ENCODE peak calls at places on chromosomes 5 and 9, in ten cellular contexts. O, L, W, S, T, F, K, Z, J and C are unnamed samples.

GRCh38 chr9:135706288-135706687 is 4.3 kb downstream of the KCNT1 start:
- DNase-seq in O (no peak), L (no peak), W (no peak), S (no peak), T (no peak), F (no peak), K (no peak), Z (no peak), J (no peak), C (no peak)

GRCh38 chr5:175282611-175283225 is 161.3 kb downstream of the DRD1 start:
- DNase-seq in O (no peak), L (no peak), W (no peak), S (peak; percentile 16), T (no peak), F (no peak), K (no peak), Z (no peak), J (no peak), C (no peak)

GRCh38 chr5:104702212-104702611 is 1139.6 kb upstream of the NUDT12 start:
- DNase-seq in O (no peak), L (peak; percentile 9), W (no peak), S (no peak), T (no peak), F (no peak), K (no peak), Z (no peak), J (no peak), C (no peak)

GRCh38 chr5:125526940-125527339 is 780.5 kb upstream of the ZNF608 start:
- DNase-seq in O (no peak), L (no peak), W (no peak), S (peak; percentile 54), T (no peak), F (peak; percentile 18), K (no peak), Z (no peak), J (no peak), C (peak; percentile 13)

GRCh38 chr5:32522429-32523143 is 62.8 kb upstream of the SUB1 start:
- DNase-seq in O (no peak), L (peak; percentile 70), W (peak; percentile 96), S (peak; percentile 72), T (peak; percentile 45), F (no peak), K (no peak), Z (no peak), J (peak; percentile 31), C (no peak)

GRCh38 chr5:124996764-124997077 is 250.3 kb upstream of the ZNF608 start:
- DNase-seq in O (no peak), L (peak; percentile 55), W (no peak), S (peak; percentile 17), T (no peak), F (no peak), K (peak; percentile 85), Z (no peak), J (no peak), C (peak; percentile 67)

GRCh38 chr9:69149321-69149807 is 24.7 kb upstream of the TJP2 start:
- DNase-seq in O (peak; percentile 28), L (peak; percentile 79), W (no peak), S (peak; percentile 83), T (peak; percentile 87), F (no peak), K (peak; percentile 30), Z (no peak), J (no peak), C (peak; percentile 81)

GRCh38 chr5:16573401-16573800 is 43.4 kb downstream of the RETREG1 start:
- DNase-seq in O (no peak), L (no peak), W (no peak), S (no peak), T (no peak), F (no peak), K (no peak), Z (no peak), J (no peak), C (no peak)

GRCh38 chr9:126523621-126524111 is 90.1 kb upstream of the LMX1B start:
- DNase-seq in O (no peak), L (no peak), W (peak; percentile 30), S (no peak), T (no peak), F (no peak), K (no peak), Z (peak; percentile 34), J (peak; percentile 48), C (no peak)

GRCh38 chr9:37262410-37262809 is 142.0 kb downstream of the ZCCHC7 start:
- DNase-seq in O (no peak), L (peak; percentile 25), W (peak; percentile 10), S (peak; percentile 63), T (peak; percentile 52), F (no peak), K (peak; percentile 58), Z (no peak), J (no peak), C (peak; percentile 42)

GRCh38 chr9:82903503-82903902 is 159.4 kb downstream of the RASEF start:
- DNase-seq in O (no peak), L (no peak), W (no peak), S (no peak), T (no peak), F (no peak), K (no peak), Z (no peak), J (no peak), C (no peak)

GRCh38 chr5:149379177-149379761 is at the start of gene IL17B:
- DNase-seq in O (no peak), L (no peak), W (no peak), S (no peak), T (no peak), F (no peak), K (no peak), Z (peak; percentile 70), J (no peak), C (no peak)

GRCh38 chr5:42991477-42992034 is 48.6 kb downstream of the ANXA2R start:
- DNase-seq in O (no peak), L (no peak), W (no peak), S (no peak), T (no peak), F (no peak), K (no peak), Z (no peak), J (no peak), C (no peak)

GRCh38 chr9:101536938-101537337 is 3.3 kb downstream of the RNF20 start:
- DNase-seq in O (no peak), L (peak; percentile 25), W (peak; percentile 42), S (peak; percentile 43), T (peak; percentile 49), F (no peak), K (peak; percentile 65), Z (no peak), J (no peak), C (peak; percentile 31)

GRCh38 chr9:967851-968641 is 8.4 kb upstream of the DMRT3 start:
- DNase-seq in O (no peak), L (no peak), W (peak; percentile 66), S (no peak), T (no peak), F (no peak), K (peak; percentile 83), Z (no peak), J (no peak), C (peak; percentile 1)
- H3K4me3 ChIP-seq in O (no peak overlapping the region), L (no peak overlapping the region), W (peak overlapping the region; percentile 33), S (no peak overlapping the region), T (no peak overlapping the region), F (no peak overlapping the region), K (peak overlapping the region; percentile 33), Z (no peak overlapping the region), J (no peak overlapping the region), C (peak overlapping the region; percentile 71)

GRCh38 chr5:173234129-173234793 is 745 bp downstream of the NKX2-5 start:
- DNase-seq in O (no peak), L (no peak), W (no peak), S (no peak), T (no peak), F (no peak), K (peak; percentile 71), Z (peak; percentile 75), J (no peak), C (no peak)
- H3K4me3 ChIP-seq in O (peak overlapping the region; percentile 60), L (peak overlapping the region; percentile 37), W (no peak overlapping the region), S (no peak overlapping the region), T (no peak overlapping the region), F (no peak overlapping the region), K (peak overlapping the region; percentile 30), Z (no peak overlapping the region), J (no peak overlapping the region), C (no peak overlapping the region)

DNA sequence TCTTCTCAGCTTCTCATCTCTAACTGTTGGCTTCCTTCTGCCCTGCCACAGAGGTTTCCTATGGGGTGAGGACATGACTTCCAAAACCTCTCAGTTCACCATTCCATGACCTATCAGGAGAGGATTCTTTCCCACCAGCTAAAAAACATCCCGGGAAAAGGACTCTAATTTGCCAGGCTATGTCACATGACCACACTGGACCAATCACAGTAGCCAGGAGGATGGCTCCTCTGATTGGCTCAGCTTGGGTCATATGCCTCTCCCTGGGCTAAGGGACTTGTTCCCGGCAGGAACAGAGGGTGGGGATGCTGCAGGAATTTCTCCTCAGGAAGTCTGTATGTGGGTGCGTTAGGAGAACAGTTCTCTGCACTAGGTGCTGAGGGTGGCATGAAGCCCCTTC is 40.3 kb upstream of the XPA start:
- DNase-seq in O (no peak), L (peak; percentile 6), W (no peak), S (no peak), T (no peak), F (no peak), K (peak; percentile 26), Z (no peak), J (no peak), C (no peak)
- H3K4me3 ChIP-seq in O (no peak overlapping the region), L (no peak overlapping the region), W (no peak overlapping the region), S (no peak overlapping the region), T (no peak overlapping the region), F (no peak overlapping the region), K (no peak overlapping the region), Z (no peak overlapping the region), J (no peak overlapping the region), C (no peak overlapping the region)

GRCh38 chr5:133974142-133974541 is 5.7 kb upstream of the C5orf15 start:
- DNase-seq in O (no peak), L (no peak), W (no peak), S (no peak), T (no peak), F (no peak), K (no peak), Z (no peak), J (no peak), C (no peak)

GRCh38 chr5:133980652-133981051 is 12.2 kb upstream of the C5orf15 start:
- DNase-seq in O (no peak), L (no peak), W (no peak), S (no peak), T (no peak), F (no peak), K (no peak), Z (no peak), J (no peak), C (no peak)

GRCh38 chr5:133978943-133979342 is 10.5 kb upstream of the C5orf15 start:
- DNase-seq in O (no peak), L (no peak), W (no peak), S (no peak), T (no peak), F (no peak), K (no peak), Z (no peak), J (no peak), C (no peak)

GRCh38 chr5:133977161-133977787 is 8.8 kb upstream of the C5orf15 start:
- DNase-seq in O (no peak), L (no peak), W (no peak), S (no peak), T (no peak), F (no peak), K (no peak), Z (no peak), J (no peak), C (no peak)

DNA sequence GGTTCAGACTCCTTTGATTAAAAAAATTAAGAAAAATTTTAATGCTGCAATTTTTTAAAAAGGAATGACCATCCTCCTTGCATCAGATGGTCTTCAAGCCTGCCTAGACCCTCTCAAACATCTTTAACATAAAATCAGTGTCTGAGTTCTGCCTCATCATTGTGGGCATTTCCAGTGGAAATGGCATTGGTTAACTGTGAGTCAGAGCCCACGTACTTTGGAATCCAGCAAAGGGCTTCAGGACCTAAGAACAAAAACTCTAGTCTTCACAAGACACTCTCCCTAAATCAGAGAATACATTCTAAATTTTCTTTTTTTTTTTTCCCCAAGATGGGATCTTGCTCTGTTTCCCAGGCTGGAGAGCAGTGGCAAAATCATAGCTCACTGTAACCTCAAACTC is 9.4 kb upstream of the C5orf15 start:
- DNase-seq in O (no peak), L (peak; percentile 50), W (no peak), S (peak; percentile 74), T (peak; percentile 66), F (no peak), K (no peak), Z (no peak), J (no peak), C (peak; percentile 66)
- H3K4me3 ChIP-seq in O (no peak overlapping the region), L (no peak overlapping the region), W (no peak overlapping the region), S (no peak overlapping the region), T (no peak overlapping the region), F (no peak overlapping the region), K (no peak overlapping the region), Z (no peak overlapping the region), J (no peak overlapping the region), C (no peak overlapping the region)